ENCODE peak calls at places on chromosomes 13 and 19, in five cellular contexts. X is mammary epithelial cell, O is fibroblast of lung, D is astrocyte, A is endothelial cell of umbilical vein. J is an unnamed sample.

GRCh38 chr19:4624733-4625362 is 14.5 kb upstream of the TNFAIP8L1 start:
- DNase-seq in X (peak), D (no peak), A (peak), O (no peak), J (peak)

GRCh38 chr13:44972956-44973581 is 16.2 kb downstream of the NUFIP1 start:
- DNase-seq in D (no peak), O (peak), X (no peak), A (peak), J (peak)

GRCh38 chr19:46124638-46125115 is at the start of gene IGFL3:
- DNase-seq in O (peak), A (no peak), D (peak), X (peak), J (no peak)

GRCh38 chr19:55146078-55146647 is 2.8 kb downstream of the TNNT1 start:
- DNase-seq in A (no peak), O (no peak), X (peak), D (no peak), J (peak)

GRCh38 chr13:73138276-73138950 is 79.6 kb downstream of the KLF5 start:
- DNase-seq in X (no peak), D (peak), A (no peak), O (peak), J (peak)

GRCh38 chr19:30171795-30172642 is 200.2 kb upstream of the ZNF536 start:
- DNase-seq in D (no peak), X (no peak), A (no peak), O (no peak), J (no peak)

GRCh38 chr19:47518139-47518538 is 3.3 kb upstream of the NAPA start:
- DNase-seq in A (no peak), X (peak), D (peak), O (peak), J (no peak)

GRCh38 chr13:50144473-50145160 is 129.4 kb downstream of the KCNRG start:
- DNase-seq in D (no peak), O (no peak), A (no peak), X (no peak), J (no peak)

GRCh38 chr13:36998624-36999041 is 507 bp downstream of the ALG5 start:
- DNase-seq in A (no peak), O (peak), X (peak), D (no peak), J (no peak)

GRCh38 chr13:29474991-29475390 is 120.5 kb downstream of the SLC7A1 start:
- DNase-seq in D (peak), O (peak), A (no peak), X (no peak), J (no peak)

GRCh38 chr19:35545855-35546381 is 492 bp downstream of the TMEM147 start:
- DNase-seq in X (peak), D (no peak), O (peak), A (no peak), J (peak)

GRCh38 chr13:40464349-40464748 is 202.1 kb downstream of the FOXO1 start:
- DNase-seq in O (no peak), D (no peak), X (no peak), A (no peak), J (no peak)

GRCh38 chr19:4803736-4804695 is 12.5 kb downstream of the FEM1A start:
- DNase-seq in X (no peak), D (peak), O (peak), A (peak), J (peak)

GRCh38 chr13:113554333-113554700 is 30.2 kb upstream of the TFDP1 start:
- DNase-seq in A (no peak), X (no peak), O (no peak), D (no peak), J (no peak)

GRCh38 chr13:43058318-43058674 is 34.9 kb downstream of the DNAJC15 start:
- DNase-seq in D (peak), X (peak), O (peak), A (no peak), J (peak)

GRCh38 chr19:31960474-31960873 is 384.9 kb upstream of the ZNF507 start:
- DNase-seq in A (no peak), X (no peak), O (peak), D (no peak), J (no peak)

GRCh38 chr19:18112989-18113478 is 15.5 kb downstream of the MAST3 start:
- DNase-seq in X (peak), D (peak), O (peak), A (peak), J (peak)

GRCh38 chr13:62014299-62014698 is 598.6 kb upstream of the PCDH20 start:
- DNase-seq in A (peak), O (peak), X (no peak), D (no peak), J (peak)

GRCh38 chr19:49382639-49383038 is 5.4 kb upstream of the KASH5 start:
- DNase-seq in O (no peak), D (no peak), X (no peak), A (no peak), J (no peak)

GRCh38 chr19:38617764-38618589 is at the start of gene MAP4K1:
- DNase-seq in D (no peak), A (no peak), X (no peak), O (no peak), J (no peak)

GRCh38 chr19:35545001-35545854 is at the start of gene TMEM147:
- DNase-seq in O (peak), X (peak), A (peak), D (peak), J (peak)

GRCh38 chr19:51023946-51024345 is 2.5 kb downstream of the KLK11 start:
- DNase-seq in O (no peak), X (no peak), A (no peak), D (no peak), J (no peak)

GRCh38 chr13:108632649-108633167 is 3.3 kb downstream of the MYO16 start:
- DNase-seq in D (no peak), O (no peak), A (no peak), X (no peak), J (no peak)

GRCh38 chr19:49954933-49955332 is 6.0 kb downstream of the SIGLEC11 start:
- DNase-seq in D (no peak), X (no peak), O (no peak), A (no peak), J (no peak)

GRCh38 chr19:30870861-30871260 is 478.4 kb downstream of the TSHZ3 start:
- DNase-seq in A (no peak), O (no peak), D (no peak), X (no peak), J (no peak)

GRCh38 chr19:35442091-35442490 is 6.0 kb upstream of the FFAR2 start:
- DNase-seq in X (no peak), D (no peak), A (no peak), O (no peak), J (no peak)

GRCh38 chr13:26406791-26407190 is 150.7 kb upstream of the WASF3 start:
- DNase-seq in A (no peak), X (no peak), O (no peak), D (no peak), J (no peak)

GRCh38 chr19:37933965-37934364 is 27.0 kb downstream of the SIPA1L3 start:
- DNase-seq in O (peak), X (peak), A (no peak), D (peak), J (no peak)

DNA sequence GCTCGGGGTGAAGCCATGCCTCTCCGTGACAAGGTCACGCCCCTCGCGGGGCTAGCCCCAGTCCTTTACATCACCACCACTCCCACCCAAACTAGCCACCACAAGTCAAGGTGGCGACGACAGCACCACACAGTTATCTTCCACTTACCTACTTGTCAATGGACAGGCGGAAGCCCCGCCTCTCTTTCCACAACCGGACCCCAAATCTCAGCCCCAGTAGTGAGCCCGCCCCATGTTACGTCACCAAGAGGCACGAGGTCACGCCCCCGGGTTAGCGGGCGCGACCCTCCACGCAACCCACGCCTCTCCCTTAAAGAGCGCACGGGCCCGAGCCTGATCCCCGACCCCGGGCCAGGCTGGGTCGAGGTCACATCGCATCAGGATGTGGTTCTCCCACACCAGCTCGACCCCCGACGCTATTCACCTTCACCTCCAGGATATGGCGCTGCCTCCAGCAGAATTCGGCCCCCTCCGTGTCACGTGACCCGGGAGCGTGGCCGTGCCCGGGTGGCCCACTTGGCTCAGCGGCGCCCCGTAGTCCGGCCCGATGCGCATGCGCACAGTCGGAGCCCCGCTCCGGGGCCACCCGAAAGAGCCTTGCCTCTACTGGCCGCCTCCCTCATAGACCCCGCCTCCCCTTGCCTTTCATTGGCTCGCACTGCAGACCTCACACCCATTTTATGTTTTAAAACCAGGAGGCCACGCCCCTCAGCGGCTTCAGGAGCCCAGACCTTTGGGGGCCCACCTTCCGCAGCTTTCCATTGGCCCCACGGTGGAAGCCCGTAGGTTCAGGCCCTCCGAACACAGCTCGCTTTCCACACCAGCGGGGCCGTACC is 18.2 kb downstream of the SYDE1 start:
- DNase-seq in A (peak), O (peak), D (peak), X (peak), J (peak)
- H2AFZ ChIP-seq in A (peak), O (peak), D (peak), X (peak), J (peak)

GRCh38 chr13:98827449-98827848 is 75.0 kb upstream of the SLC15A1 start:
- DNase-seq in D (no peak), X (no peak), O (no peak), A (no peak), J (no peak)
- TF ChIP-seq CTCF in D (no peak), X (no peak), O (no peak), A (no peak), J (no peak)

DNA sequence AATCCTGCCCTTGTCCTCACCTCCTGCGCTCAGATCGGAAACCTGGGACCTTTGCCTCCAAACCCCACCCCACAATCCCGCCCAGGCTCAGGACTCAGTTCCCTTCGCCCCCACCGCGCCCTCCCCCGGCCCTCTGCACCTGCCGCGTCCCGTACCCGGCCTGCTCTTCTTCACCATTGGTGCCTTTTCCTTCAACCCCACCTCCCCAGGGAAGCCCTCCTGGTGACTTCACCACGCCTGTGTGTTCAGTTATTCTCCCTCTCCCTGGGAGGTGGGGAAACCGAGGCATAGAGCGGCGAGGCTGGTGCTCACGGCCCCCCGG is 19.3 kb upstream of the TCF3 start:
- DNase-seq in D (no peak), A (no peak), O (no peak), X (no peak), J (no peak)
- H3K4me3 ChIP-seq in D (no peak), A (no peak), O (no peak), X (peak), J (peak)

DNA sequence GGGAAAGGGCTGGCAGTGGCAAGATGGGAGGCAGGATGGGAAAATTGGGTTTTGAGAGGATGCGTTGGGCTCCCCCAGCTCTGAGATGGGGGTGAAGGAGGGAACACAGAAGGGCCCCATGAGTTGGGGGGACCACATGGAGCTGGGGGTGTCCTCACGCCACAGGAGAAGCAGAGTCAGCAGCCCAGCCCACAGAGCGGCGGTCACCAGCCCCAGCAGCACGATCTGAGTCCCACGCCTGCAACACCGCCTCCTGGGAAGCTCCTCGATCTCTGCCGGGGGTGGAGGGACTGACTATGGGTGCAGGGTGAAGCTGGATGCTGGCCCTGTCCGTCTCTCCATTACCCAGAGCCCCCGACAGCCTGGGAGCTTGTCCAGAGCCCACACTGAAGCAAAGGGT is 3.3 kb downstream of the FCER2 start:
- DNase-seq in D (no peak), X (no peak), O (no peak), A (no peak), J (no peak)
- H2AFZ ChIP-seq in D (no peak), X (no peak), O (no peak), A (no peak), J (no peak)

GRCh38 chr13:93670858-93671257 is 444.3 kb downstream of the GPC6 start:
- DNase-seq in X (no peak), O (no peak), A (no peak), D (no peak), J (no peak)

GRCh38 chr13:93673885-93674284 is 447.3 kb downstream of the GPC6 start:
- DNase-seq in A (no peak), X (no peak), O (no peak), D (no peak), J (no peak)

GRCh38 chr13:93674337-93674755 is 447.7 kb downstream of the GPC6 start:
- DNase-seq in X (no peak), D (no peak), A (no peak), O (no peak), J (no peak)

DNA sequence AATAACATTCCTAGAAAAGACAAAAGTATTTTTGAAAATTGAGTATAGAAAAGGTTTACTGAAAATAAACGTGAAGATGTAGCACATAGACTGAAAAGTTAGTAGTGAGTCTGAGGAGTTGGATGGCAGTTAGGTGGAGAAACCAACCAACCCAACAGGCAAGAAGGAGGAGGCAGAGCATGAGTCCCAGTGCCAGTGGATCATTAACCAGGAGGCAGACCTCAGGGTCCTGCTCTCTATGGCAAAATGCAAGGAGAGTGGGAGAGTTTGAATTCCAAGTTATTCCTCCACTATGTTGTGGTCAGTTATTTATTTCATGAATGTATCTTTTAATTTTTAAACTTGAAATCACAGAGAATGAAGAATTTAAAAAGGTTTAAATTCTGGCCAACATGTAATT is 446.4 kb downstream of the GPC6 start:
- DNase-seq in A (no peak), D (no peak), X (no peak), O (no peak), J (no peak)
- TF ChIP-seq CTCF in A (no peak), D (no peak), X (no peak), O (no peak), J (no peak)

DNA sequence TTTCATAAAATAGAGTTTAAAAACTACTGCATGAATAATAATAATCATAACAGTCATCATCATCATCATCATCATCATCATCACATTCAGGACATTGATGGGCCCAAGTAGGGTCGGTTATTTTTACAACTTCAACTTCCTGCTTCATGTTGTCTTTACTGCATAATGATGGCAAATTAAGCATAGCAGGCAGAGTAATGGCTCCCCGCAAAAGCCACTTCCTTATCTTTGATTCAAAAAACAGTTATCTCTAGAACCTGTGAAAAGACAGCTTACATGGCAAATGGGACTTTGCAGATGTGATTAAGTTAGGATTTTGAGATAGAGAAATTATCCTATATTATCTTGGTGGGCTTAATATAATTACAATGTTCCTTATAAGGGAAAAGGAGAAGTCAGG is 792.9 kb downstream of the LIG4 start:
- DNase-seq in X (no peak), D (no peak), A (no peak), O (no peak), J (no peak)
- H3K4me3 ChIP-seq in X (no peak), D (no peak), A (no peak), O (no peak), J (no peak)